ENCODE peak calls at places on chromosomes 13 and 19, in nine cellular contexts. A is body of pancreas; K is cardiac muscle cell; D is CD8-positive, alpha-beta T cell; I is naive thymus-derived CD4-positive, alpha-beta T cell; G is right lobe of liver; F is tibial nerve; O is heart right ventricle; U is astrocyte. B is an unnamed sample. For H3K36me3, the result is how much of the 10 kb centered on the place peaks cover.

GRCh38 chr13:83929147-83929546 is 46.9 kb upstream of the SLITRK1 start:
- DNase-seq in A (no peak), K (peak), D (no peak), I (no peak), G (no peak), F (no peak), O (no peak), U (no peak), B (no peak)

GRCh38 chr19:23262892-23263291 is 12.7 kb upstream of the ZNF724 start:
- DNase-seq in A (no peak), K (no peak), D (no peak), I (no peak), G (no peak), F (no peak), O (no peak), U (no peak), B (no peak)

GRCh38 chr19:19213822-19214558 is 2.2 kb downstream of the NCAN start:
- DNase-seq in A (no peak), K (no peak), D (no peak), I (no peak), G (no peak), F (no peak), O (no peak), U (no peak), B (no peak)

GRCh38 chr19:10395853-10396355 is 7.4 kb downstream of the CDC37 start:
- DNase-seq in A (no peak), K (no peak), D (no peak), I (no peak), G (no peak), F (no peak), O (no peak), U (no peak), B (no peak)

GRCh38 chr19:44677019-44677809 is 5.9 kb downstream of the CEACAM19 start:
- DNase-seq in A (no peak), K (peak), D (no peak), I (no peak), G (no peak), F (no peak), O (no peak), U (peak), B (no peak)

GRCh38 chr19:41932259-41933130 is 4.2 kb upstream of the ERFL start:
- DNase-seq in A (no peak), K (no peak), D (no peak), I (no peak), G (no peak), F (no peak), O (no peak), U (no peak), B (no peak)

GRCh38 chr13:63609574-63609973 is 2193.9 kb upstream of the PCDH20 start:
- DNase-seq in A (no peak), K (no peak), D (no peak), I (no peak), G (no peak), F (no peak), O (no peak), U (no peak), B (no peak)

GRCh38 chr19:33055718-33056117 is 9.0 kb downstream of the RHPN2 start:
- DNase-seq in A (no peak), K (peak), D (no peak), I (no peak), G (no peak), F (no peak), O (no peak), U (peak), B (no peak)

GRCh38 chr13:33183431-33184130 is 102.0 kb downstream of the STARD13 start:
- DNase-seq in A (no peak), K (no peak), D (no peak), I (no peak), G (no peak), F (no peak), O (no peak), U (peak), B (no peak)

GRCh38 chr19:5090780-5091575 is 122.1 kb downstream of the KDM4B start:
- DNase-seq in A (peak), K (peak), D (no peak), I (no peak), G (no peak), F (no peak), O (peak), U (peak), B (no peak)

GRCh38 chr13:26867451-26868067 is 107.0 kb upstream of the GPR12 start:
- DNase-seq in A (peak), K (peak), D (no peak), I (peak), G (no peak), F (no peak), O (no peak), U (peak), B (no peak)

GRCh38 chr13:41496420-41497234 is 39.3 kb downstream of the RGCC start:
- DNase-seq in A (no peak), K (no peak), D (no peak), I (no peak), G (no peak), F (no peak), O (no peak), U (peak), B (no peak)

GRCh38 chr13:89458456-89458855 is 1787.3 kb downstream of the SLITRK5 start:
- DNase-seq in A (no peak), K (no peak), D (no peak), I (no peak), G (no peak), F (no peak), O (no peak), U (no peak), B (no peak)

GRCh38 chr19:41226053-41226873 is 7.2 kb downstream of the AXL start:
- DNase-seq in A (peak), K (peak), D (peak), I (peak), G (peak), F (peak), O (peak), U (peak), B (peak)

GRCh38 chr13:110382229-110382628 is 75.1 kb downstream of the COL4A2 start:
- DNase-seq in A (no peak), K (peak), D (no peak), I (no peak), G (no peak), F (no peak), O (no peak), U (peak), B (no peak)

GRCh38 chr13:106331116-106331515 is 204.3 kb downstream of the EFNB2 start:
- DNase-seq in A (no peak), K (no peak), D (no peak), I (no peak), G (no peak), F (no peak), O (no peak), U (no peak), B (no peak)

GRCh38 chr13:103883152-103883551 is 816.9 kb upstream of the SLC10A2 start:
- DNase-seq in A (peak), K (peak), D (no peak), I (no peak), G (peak), F (peak), O (peak), U (peak), B (peak)

GRCh38 chr19:39919976-39920375 is 14.5 kb downstream of the FCGBP start:
- DNase-seq in A (no peak), K (no peak), D (no peak), I (no peak), G (no peak), F (no peak), O (no peak), U (no peak), B (no peak)

GRCh38 chr13:99278843-99279242 is 20.7 kb upstream of the GPR18 start:
- DNase-seq in A (no peak), K (no peak), D (no peak), I (no peak), G (no peak), F (no peak), O (no peak), U (no peak), B (no peak)

GRCh38 chr13:39603424-39603947 is 493 bp upstream of the LHFPL6 start:
- DNase-seq in A (peak), K (peak), D (no peak), I (no peak), G (no peak), F (no peak), O (no peak), U (peak), B (no peak)

GRCh38 chr13:35549481-35549880 is 73.0 kb upstream of the MAB21L1 start:
- DNase-seq in A (no peak), K (peak), D (no peak), I (no peak), G (no peak), F (no peak), O (no peak), U (peak), B (no peak)

GRCh38 chr13:30900952-30901749 is 4.9 kb upstream of the MEDAG start:
- DNase-seq in A (no peak), K (no peak), D (no peak), I (no peak), G (no peak), F (no peak), O (no peak), U (no peak), B (no peak)

GRCh38 chr13:36750046-36750445 is 69.0 kb upstream of the RFXAP start:
- DNase-seq in A (no peak), K (no peak), D (no peak), I (no peak), G (no peak), F (no peak), O (no peak), U (no peak), B (no peak)

GRCh38 chr13:97544041-97544765 is 110.2 kb downstream of the RAP2A start:
- DNase-seq in A (no peak), K (peak), D (no peak), I (no peak), G (no peak), F (no peak), O (no peak), U (peak), B (no peak)

GRCh38 chr13:42852102-42852501 is 70.7 kb downstream of the FAM216B start:
- DNase-seq in A (no peak), K (no peak), D (no peak), I (no peak), G (no peak), F (no peak), O (no peak), U (no peak), B (no peak)

GRCh38 chr13:40383132-40383531 is 283.3 kb downstream of the FOXO1 start:
- DNase-seq in A (no peak), K (no peak), D (no peak), I (no peak), G (no peak), F (no peak), O (no peak), U (no peak), B (no peak)

GRCh38 chr19:48600679-48601382 is 5.7 kb upstream of the SPACA4 start:
- DNase-seq in A (no peak), K (no peak), D (no peak), I (no peak), G (no peak), F (no peak), O (no peak), U (no peak), B (no peak)

GRCh38 chr19:3278294-3278693 is 53.8 kb downstream of the CELF5 start:
- DNase-seq in A (no peak), K (no peak), D (no peak), I (no peak), G (no peak), F (no peak), O (no peak), U (no peak), B (no peak)

GRCh38 chr19:57813919-57814504 is 701 bp downstream of the ZNF552 start:
- DNase-seq in A (no peak), K (peak), D (no peak), I (no peak), G (peak), F (no peak), O (no peak), U (no peak), B (no peak)
- H3K27ac ChIP-seq in A (no peak), K (peak), D (peak), I (peak), G (peak), F (peak), O (no peak), U (peak), B (no peak)

GRCh38 chr13:45518525-45519235 is 53.9 kb downstream of the COG3 start:
- DNase-seq in A (no peak), K (peak), D (no peak), I (no peak), G (no peak), F (no peak), O (no peak), U (peak), B (no peak)

GRCh38 chr13:45519473-45519872 is 54.7 kb downstream of the COG3 start:
- DNase-seq in A (no peak), K (no peak), D (no peak), I (no peak), G (no peak), F (no peak), O (no peak), U (no peak), B (no peak)

GRCh38 chr13:45521292-45521691 is 56.6 kb downstream of the COG3 start:
- DNase-seq in A (no peak), K (peak), D (no peak), I (no peak), G (no peak), F (no peak), O (no peak), U (peak), B (peak)

GRCh38 chr13:45527699-45528462 is 63.1 kb downstream of the COG3 start:
- DNase-seq in A (no peak), K (no peak), D (no peak), I (no peak), G (no peak), F (no peak), O (no peak), U (no peak), B (no peak)

GRCh38 chr13:45522571-45522970 is 57.8 kb downstream of the COG3 start:
- DNase-seq in A (no peak), K (no peak), D (no peak), I (no peak), G (no peak), F (no peak), O (no peak), U (no peak), B (no peak)
- H3K36me3 ChIP-seq in A (under half), K (under half), D (under half), I (under half), G (under half), F (under half), O (half or more), U (under half), B (under half)

DNA sequence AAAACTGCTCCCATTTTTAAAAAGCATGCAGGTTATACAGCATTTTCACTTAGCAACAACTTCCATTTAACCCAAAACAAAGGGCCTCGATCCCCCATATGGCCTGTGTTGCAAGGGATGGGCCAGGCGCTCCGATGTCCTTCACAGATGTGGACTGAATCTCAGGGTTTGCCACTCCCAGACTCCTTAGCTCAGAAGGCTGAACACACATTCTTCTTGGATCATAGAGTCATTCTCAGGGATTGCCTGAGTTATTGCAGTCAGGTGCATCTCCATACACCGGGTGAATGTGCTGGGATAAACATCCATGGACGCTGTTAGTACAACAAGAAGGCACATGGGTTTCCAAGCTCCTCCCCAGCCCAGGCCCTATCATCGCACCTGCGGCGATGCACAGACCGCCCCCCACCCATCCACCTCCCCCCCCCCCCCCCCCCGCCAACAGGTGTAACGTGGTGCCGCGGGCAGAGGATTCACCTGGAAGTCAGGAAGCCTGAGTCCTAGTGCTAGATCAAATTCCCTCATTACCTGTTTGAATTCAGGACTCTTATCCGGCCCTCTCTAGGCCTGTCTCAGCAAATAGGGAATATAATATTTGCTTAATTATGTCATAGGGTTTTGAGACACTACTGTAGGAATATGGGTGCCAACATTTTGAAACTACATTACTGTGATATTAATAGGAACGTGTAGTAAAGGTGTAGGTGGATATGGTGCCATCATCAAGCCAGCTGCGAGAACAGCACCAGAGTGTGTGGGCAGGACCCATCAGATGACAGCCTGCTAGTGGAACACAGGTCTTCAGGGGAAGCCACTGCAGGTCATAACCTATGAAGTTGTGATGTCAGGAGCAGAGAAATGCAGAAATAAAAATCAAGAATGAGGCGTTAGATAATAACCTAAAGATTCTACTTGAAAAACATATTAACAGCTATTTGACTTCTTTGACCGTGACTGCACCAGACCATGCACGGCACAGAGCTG is 110.9 kb downstream of the SACS start:
- DNase-seq in A (no peak), K (no peak), D (no peak), I (no peak), G (no peak), F (no peak), O (no peak), U (no peak), B (no peak)
- H3K27ac ChIP-seq in A (no peak), K (no peak), D (no peak), I (no peak), G (no peak), F (no peak), O (no peak), U (peak), B (peak)

DNA sequence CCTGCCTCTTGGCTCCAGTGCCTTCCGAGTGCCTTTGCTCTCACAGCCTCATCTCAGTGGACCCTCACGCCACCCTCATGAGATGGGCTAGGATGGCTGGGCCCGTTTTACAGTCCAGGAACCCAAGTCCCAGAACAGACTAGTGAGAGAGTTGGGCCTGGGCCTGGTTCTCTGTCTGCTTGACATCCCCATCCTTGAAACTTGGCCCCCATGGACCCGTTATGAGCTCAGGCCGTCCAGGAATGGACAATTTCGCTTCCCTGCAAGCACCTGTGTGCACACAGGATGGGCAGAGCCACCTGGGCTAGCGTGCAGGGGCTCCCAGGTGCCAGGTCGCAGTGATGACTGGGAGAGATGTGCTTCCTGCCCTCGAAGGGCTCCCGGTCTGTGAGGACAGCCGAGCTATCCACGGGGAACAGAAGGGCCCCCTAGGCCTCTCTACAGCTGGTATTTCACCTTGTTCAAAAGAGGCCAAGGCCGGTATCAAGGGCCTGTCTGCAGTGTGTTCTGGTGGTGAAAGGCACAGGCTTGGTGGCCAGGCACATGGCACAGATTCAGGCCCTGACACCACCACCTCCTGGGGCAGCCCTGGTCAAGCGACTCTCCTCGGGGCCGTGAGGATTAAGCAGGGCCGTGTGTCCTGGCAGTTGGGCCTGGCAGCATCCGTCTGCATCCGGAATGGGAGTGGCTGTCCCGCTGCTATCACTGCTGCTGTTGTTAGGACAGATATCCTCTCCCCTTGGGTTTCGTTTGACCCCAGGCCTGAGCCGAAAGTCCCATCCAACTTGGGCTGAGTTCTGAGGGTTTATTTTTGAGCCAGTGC is 38.9 kb downstream of the CAPN12 start:
- DNase-seq in A (no peak), K (no peak), D (no peak), I (no peak), G (no peak), F (no peak), O (peak), U (no peak), B (no peak)
- H3K36me3 ChIP-seq in A (under half), K (half or more), D (under half), I (under half), G (half or more), F (under half), O (half or more), U (half or more), B (under half)

DNA sequence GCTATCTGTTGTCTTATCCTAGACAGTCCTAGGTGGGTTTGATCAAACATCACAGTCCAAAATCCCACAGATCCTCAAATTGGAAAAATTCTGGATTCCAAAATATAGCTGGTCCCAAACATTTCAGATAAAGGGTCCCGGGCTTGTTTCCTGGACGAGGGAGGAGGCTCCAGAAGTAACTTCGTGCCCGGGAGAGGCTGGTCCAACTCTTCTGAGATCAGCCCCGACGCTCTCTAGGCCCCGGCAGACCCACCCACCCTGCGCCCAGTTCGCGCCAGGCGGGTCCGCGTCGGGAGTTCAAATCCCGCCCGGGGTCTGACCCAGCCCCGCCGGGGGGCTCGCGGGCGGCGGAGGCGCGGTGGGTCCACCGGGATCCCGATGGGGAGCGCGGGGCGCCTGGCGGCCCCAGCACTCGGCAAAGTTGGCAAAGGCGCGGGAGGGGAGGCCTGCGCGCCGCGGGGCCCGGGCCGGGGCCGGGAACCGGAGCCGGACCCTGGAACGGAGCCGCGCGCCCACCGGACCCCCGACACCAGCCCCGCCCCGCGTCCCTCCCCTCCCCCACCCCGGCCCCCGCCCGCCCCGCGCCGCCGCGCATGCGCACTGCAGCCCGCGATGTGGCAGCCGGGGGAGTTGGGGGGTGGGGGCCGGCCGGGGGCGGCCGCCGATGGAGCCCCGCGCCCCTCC is 513 bp downstream of the MIER2 start:
- DNase-seq in A (no peak), K (peak), D (peak), I (no peak), G (no peak), F (no peak), O (no peak), U (no peak), B (peak)
- H3K27ac ChIP-seq in A (peak), K (peak), D (peak), I (peak), G (peak), F (peak), O (peak), U (peak), B (no peak)

GRCh38 chr19:51873097-51873496 is 14.7 kb downstream of the ZNF577 start:
- DNase-seq in A (no peak), K (no peak), D (no peak), I (no peak), G (no peak), F (no peak), O (no peak), U (no peak), B (no peak)
- H3K36me3 ChIP-seq in A (under half), K (under half), D (under half), I (under half), G (under half), F (half or more), O (half or more), U (under half), B (under half)

GRCh38 chr19:13300421-13301030 is 150.3 kb downstream of the IER2 start:
- DNase-seq in A (no peak), K (no peak), D (no peak), I (no peak), G (no peak), F (no peak), O (no peak), U (no peak), B (no peak)

GRCh38 chr19:13303381-13304129 is 153.3 kb downstream of the IER2 start:
- DNase-seq in A (no peak), K (no peak), D (no peak), I (no peak), G (no peak), F (no peak), O (no peak), U (no peak), B (no peak)

GRCh38 chr19:13299838-13300237 is 149.6 kb downstream of the IER2 start:
- DNase-seq in A (no peak), K (no peak), D (no peak), I (no peak), G (no peak), F (no peak), O (no peak), U (no peak), B (no peak)

GRCh38 chr19:13301627-13302334 is 151.6 kb downstream of the IER2 start:
- DNase-seq in A (no peak), K (no peak), D (no peak), I (no peak), G (no peak), F (no peak), O (no peak), U (no peak), B (no peak)

GRCh38 chr19:13302521-13303270 is 152.5 kb downstream of the IER2 start:
- DNase-seq in A (no peak), K (no peak), D (no peak), I (no peak), G (no peak), F (no peak), O (no peak), U (no peak), B (no peak)
- H3K27ac ChIP-seq in A (no peak), K (no peak), D (no peak), I (no peak), G (no peak), F (no peak), O (no peak), U (no peak), B (no peak)

GRCh38 chr19:16423891-16424290 is 47.9 kb downstream of the EPS15L1 start:
- DNase-seq in A (no peak), K (no peak), D (no peak), I (no peak), G (no peak), F (no peak), O (no peak), U (no peak), B (no peak)
- H3K36me3 ChIP-seq in A (under half), K (under half), D (under half), I (under half), G (under half), F (under half), O (half or more), U (under half), B (under half)